ENCODE peak calls at places on chromosomes 2 and 18, in five cellular contexts. One of them, this sample, is unnamed.
A peak's percentile ranks its signal among the peaks of the same experiment; 100 is the strongest.

GRCh38 chr18:9950289-9951016 is 36.6 kb downstream of the VAPA start:
- DNase-seq in NCI-H82: no peak
- DNase-seq in fibroblast of lung: peak; percentile 79
- DNase-seq in midbrain: no peak
- DNase-seq in stimulated activated CD4-positive, alpha-beta T cell treated with anti-CD3 and anti-CD28 coated beads, Interleukin-1b, Interleukin-23, amount 100 ng/mL, for 24 hours: no peak
- DNase-seq in this sample: no peak

GRCh38 chr2:197306691-197307030 is 3.9 kb downstream of the ANKRD44 start:
- DNase-seq in NCI-H82: no peak
- DNase-seq in fibroblast of lung: peak; percentile 35
- DNase-seq in midbrain: peak; percentile 45
- DNase-seq in stimulated activated CD4-positive, alpha-beta T cell treated with anti-CD3 and anti-CD28 coated beads, Interleukin-1b, Interleukin-23, amount 100 ng/mL, for 24 hours: no peak
- DNase-seq in this sample: no peak

GRCh38 chr18:57906852-57907251 is 103.7 kb upstream of the ATP8B1 start:
- DNase-seq in NCI-H82: peak; percentile 62
- DNase-seq in fibroblast of lung: no peak
- DNase-seq in midbrain: no peak
- DNase-seq in stimulated activated CD4-positive, alpha-beta T cell treated with anti-CD3 and anti-CD28 coated beads, Interleukin-1b, Interleukin-23, amount 100 ng/mL, for 24 hours: no peak
- DNase-seq in this sample: no peak

GRCh38 chr2:16420421-16420820 is 245.2 kb downstream of the CYRIA start:
- DNase-seq in NCI-H82: no peak
- DNase-seq in fibroblast of lung: no peak
- DNase-seq in midbrain: no peak
- DNase-seq in stimulated activated CD4-positive, alpha-beta T cell treated with anti-CD3 and anti-CD28 coated beads, Interleukin-1b, Interleukin-23, amount 100 ng/mL, for 24 hours: no peak
- DNase-seq in this sample: no peak

GRCh38 chr2:223779877-223780276 is 57.5 kb downstream of the AP1S3 start:
- DNase-seq in NCI-H82: peak; percentile 77
- DNase-seq in fibroblast of lung: peak; percentile 15
- DNase-seq in midbrain: no peak
- DNase-seq in stimulated activated CD4-positive, alpha-beta T cell treated with anti-CD3 and anti-CD28 coated beads, Interleukin-1b, Interleukin-23, amount 100 ng/mL, for 24 hours: no peak
- DNase-seq in this sample: peak; percentile 11

GRCh38 chr2:236479814-236480213 is 89.8 kb upstream of the ACKR3 start:
- DNase-seq in NCI-H82: no peak
- DNase-seq in fibroblast of lung: no peak
- DNase-seq in midbrain: no peak
- DNase-seq in stimulated activated CD4-positive, alpha-beta T cell treated with anti-CD3 and anti-CD28 coated beads, Interleukin-1b, Interleukin-23, amount 100 ng/mL, for 24 hours: no peak
- DNase-seq in this sample: no peak

GRCh38 chr2:127844973-127845372 is 13.0 kb downstream of the POLR2D start:
- DNase-seq in NCI-H82: no peak
- DNase-seq in fibroblast of lung: no peak
- DNase-seq in midbrain: no peak
- DNase-seq in stimulated activated CD4-positive, alpha-beta T cell treated with anti-CD3 and anti-CD28 coated beads, Interleukin-1b, Interleukin-23, amount 100 ng/mL, for 24 hours: no peak
- DNase-seq in this sample: no peak

GRCh38 chr2:235505210-235505741 is 11.4 kb downstream of the AGAP1 start:
- DNase-seq in NCI-H82: no peak
- DNase-seq in fibroblast of lung: no peak
- DNase-seq in midbrain: peak; percentile 16
- DNase-seq in stimulated activated CD4-positive, alpha-beta T cell treated with anti-CD3 and anti-CD28 coated beads, Interleukin-1b, Interleukin-23, amount 100 ng/mL, for 24 hours: no peak
- DNase-seq in this sample: no peak

GRCh38 chr18:12885500-12885899 is 1.5 kb upstream of the PTPN2 start:
- DNase-seq in NCI-H82: no peak
- DNase-seq in fibroblast of lung: no peak
- DNase-seq in midbrain: no peak
- DNase-seq in stimulated activated CD4-positive, alpha-beta T cell treated with anti-CD3 and anti-CD28 coated beads, Interleukin-1b, Interleukin-23, amount 100 ng/mL, for 24 hours: no peak
- DNase-seq in this sample: no peak

GRCh38 chr2:20242727-20243377 is 17.9 kb upstream of the SDC1 start:
- DNase-seq in NCI-H82: peak; percentile 33
- DNase-seq in fibroblast of lung: no peak
- DNase-seq in midbrain: no peak
- DNase-seq in stimulated activated CD4-positive, alpha-beta T cell treated with anti-CD3 and anti-CD28 coated beads, Interleukin-1b, Interleukin-23, amount 100 ng/mL, for 24 hours: no peak
- DNase-seq in this sample: no peak

GRCh38 chr2:103818176-103818575 is 1035.7 kb upstream of the POU3F3 start:
- DNase-seq in NCI-H82: no peak
- DNase-seq in fibroblast of lung: no peak
- DNase-seq in midbrain: no peak
- DNase-seq in stimulated activated CD4-positive, alpha-beta T cell treated with anti-CD3 and anti-CD28 coated beads, Interleukin-1b, Interleukin-23, amount 100 ng/mL, for 24 hours: no peak
- DNase-seq in this sample: no peak

GRCh38 chr2:118387509-118387908 is 299.2 kb downstream of the INSIG2 start:
- DNase-seq in NCI-H82: no peak
- DNase-seq in fibroblast of lung: peak; percentile 81
- DNase-seq in midbrain: no peak
- DNase-seq in stimulated activated CD4-positive, alpha-beta T cell treated with anti-CD3 and anti-CD28 coated beads, Interleukin-1b, Interleukin-23, amount 100 ng/mL, for 24 hours: no peak
- DNase-seq in this sample: no peak

GRCh38 chr18:13235981-13236380 is 17.4 kb downstream of the LDLRAD4 start:
- DNase-seq in NCI-H82: peak; percentile 24
- DNase-seq in fibroblast of lung: no peak
- DNase-seq in midbrain: peak; percentile 39
- DNase-seq in stimulated activated CD4-positive, alpha-beta T cell treated with anti-CD3 and anti-CD28 coated beads, Interleukin-1b, Interleukin-23, amount 100 ng/mL, for 24 hours: no peak
- DNase-seq in this sample: no peak

GRCh38 chr2:194867328-194867727 is 789.7 kb upstream of the SLC39A10 start:
- DNase-seq in NCI-H82: peak; percentile 67
- DNase-seq in fibroblast of lung: no peak
- DNase-seq in midbrain: no peak
- DNase-seq in stimulated activated CD4-positive, alpha-beta T cell treated with anti-CD3 and anti-CD28 coated beads, Interleukin-1b, Interleukin-23, amount 100 ng/mL, for 24 hours: no peak
- DNase-seq in this sample: peak; percentile 7

GRCh38 chr2:187654535-187654934 is 100.3 kb upstream of the TFPI start:
- DNase-seq in NCI-H82: peak; percentile 56
- DNase-seq in fibroblast of lung: no peak
- DNase-seq in midbrain: no peak
- DNase-seq in stimulated activated CD4-positive, alpha-beta T cell treated with anti-CD3 and anti-CD28 coated beads, Interleukin-1b, Interleukin-23, amount 100 ng/mL, for 24 hours: no peak
- DNase-seq in this sample: no peak

GRCh38 chr2:239111401-239112100 is 263.7 kb downstream of the TWIST2 start:
- DNase-seq in NCI-H82: no peak
- DNase-seq in fibroblast of lung: no peak
- DNase-seq in midbrain: no peak
- DNase-seq in stimulated activated CD4-positive, alpha-beta T cell treated with anti-CD3 and anti-CD28 coated beads, Interleukin-1b, Interleukin-23, amount 100 ng/mL, for 24 hours: no peak
- DNase-seq in this sample: no peak

GRCh38 chr2:60998628-60999545 is 18.6 kb upstream of the PEX13 start:
- DNase-seq in NCI-H82: peak; percentile 75
- DNase-seq in fibroblast of lung: peak; percentile 31
- DNase-seq in midbrain: peak; percentile 56
- DNase-seq in stimulated activated CD4-positive, alpha-beta T cell treated with anti-CD3 and anti-CD28 coated beads, Interleukin-1b, Interleukin-23, amount 100 ng/mL, for 24 hours: no peak
- DNase-seq in this sample: peak; percentile 47

GRCh38 chr2:223613017-223613950 is 11.1 kb upstream of the SCG2 start:
- DNase-seq in NCI-H82: peak; percentile 52
- DNase-seq in fibroblast of lung: peak; percentile 99
- DNase-seq in midbrain: peak; percentile 77
- DNase-seq in stimulated activated CD4-positive, alpha-beta T cell treated with anti-CD3 and anti-CD28 coated beads, Interleukin-1b, Interleukin-23, amount 100 ng/mL, for 24 hours: no peak
- DNase-seq in this sample: peak; percentile 84

GRCh38 chr18:8380006-8380405 is 229.2 kb upstream of the RAB12 start:
- DNase-seq in NCI-H82: no peak
- DNase-seq in fibroblast of lung: no peak
- DNase-seq in midbrain: no peak
- DNase-seq in stimulated activated CD4-positive, alpha-beta T cell treated with anti-CD3 and anti-CD28 coated beads, Interleukin-1b, Interleukin-23, amount 100 ng/mL, for 24 hours: no peak
- DNase-seq in this sample: no peak

GRCh38 chr2:240922982-240923537 is 16.9 kb downstream of the CROCC2 start:
- DNase-seq in NCI-H82: no peak
- DNase-seq in fibroblast of lung: peak; percentile 12
- DNase-seq in midbrain: no peak
- DNase-seq in stimulated activated CD4-positive, alpha-beta T cell treated with anti-CD3 and anti-CD28 coated beads, Interleukin-1b, Interleukin-23, amount 100 ng/mL, for 24 hours: no peak
- DNase-seq in this sample: no peak

GRCh38 chr2:37378411-37378810 is 34.0 kb downstream of the QPCT start:
- DNase-seq in NCI-H82: no peak
- DNase-seq in fibroblast of lung: peak; percentile 95
- DNase-seq in midbrain: no peak
- DNase-seq in stimulated activated CD4-positive, alpha-beta T cell treated with anti-CD3 and anti-CD28 coated beads, Interleukin-1b, Interleukin-23, amount 100 ng/mL, for 24 hours: no peak
- DNase-seq in this sample: no peak

GRCh38 chr2:9897331-9897737 is 54.1 kb downstream of the TAF1B start:
- DNase-seq in NCI-H82: peak; percentile 91
- DNase-seq in fibroblast of lung: peak; percentile 94
- DNase-seq in midbrain: no peak
- DNase-seq in stimulated activated CD4-positive, alpha-beta T cell treated with anti-CD3 and anti-CD28 coated beads, Interleukin-1b, Interleukin-23, amount 100 ng/mL, for 24 hours: peak; percentile 14
- DNase-seq in this sample: no peak

GRCh38 chr2:161090401-161090800 is 69.8 kb upstream of the TANK start:
- DNase-seq in NCI-H82: no peak
- DNase-seq in fibroblast of lung: no peak
- DNase-seq in midbrain: no peak
- DNase-seq in stimulated activated CD4-positive, alpha-beta T cell treated with anti-CD3 and anti-CD28 coated beads, Interleukin-1b, Interleukin-23, amount 100 ng/mL, for 24 hours: no peak
- DNase-seq in this sample: no peak

GRCh38 chr2:3449106-3449505 is 69.6 kb downstream of the TRAPPC12 start:
- DNase-seq in NCI-H82: peak; percentile 59
- DNase-seq in fibroblast of lung: no peak
- DNase-seq in midbrain: no peak
- DNase-seq in stimulated activated CD4-positive, alpha-beta T cell treated with anti-CD3 and anti-CD28 coated beads, Interleukin-1b, Interleukin-23, amount 100 ng/mL, for 24 hours: no peak
- DNase-seq in this sample: no peak

GRCh38 chr2:178241852-178242551 is 47.7 kb downstream of the OSBPL6 start:
- DNase-seq in NCI-H82: peak; percentile 74
- DNase-seq in fibroblast of lung: peak; percentile 95
- DNase-seq in midbrain: peak; percentile 64
- DNase-seq in stimulated activated CD4-positive, alpha-beta T cell treated with anti-CD3 and anti-CD28 coated beads, Interleukin-1b, Interleukin-23, amount 100 ng/mL, for 24 hours: no peak
- DNase-seq in this sample: no peak

GRCh38 chr2:196322963-196323810 is 151.8 kb upstream of the STK17B start:
- DNase-seq in NCI-H82: peak; percentile 61
- DNase-seq in fibroblast of lung: peak; percentile 77
- DNase-seq in midbrain: no peak
- DNase-seq in stimulated activated CD4-positive, alpha-beta T cell treated with anti-CD3 and anti-CD28 coated beads, Interleukin-1b, Interleukin-23, amount 100 ng/mL, for 24 hours: no peak
- DNase-seq in this sample: no peak

GRCh38 chr2:62817348-62817747 is 111.8 kb downstream of the EHBP1 start:
- DNase-seq in NCI-H82: no peak
- DNase-seq in fibroblast of lung: no peak
- DNase-seq in midbrain: no peak
- DNase-seq in stimulated activated CD4-positive, alpha-beta T cell treated with anti-CD3 and anti-CD28 coated beads, Interleukin-1b, Interleukin-23, amount 100 ng/mL, for 24 hours: no peak
- DNase-seq in this sample: no peak

GRCh38 chr2:190205643-190206042 is 114.0 kb downstream of the HIBCH start:
- DNase-seq in NCI-H82: no peak
- DNase-seq in fibroblast of lung: peak; percentile 30
- DNase-seq in midbrain: no peak
- DNase-seq in stimulated activated CD4-positive, alpha-beta T cell treated with anti-CD3 and anti-CD28 coated beads, Interleukin-1b, Interleukin-23, amount 100 ng/mL, for 24 hours: no peak
- DNase-seq in this sample: no peak

GRCh38 chr2:32838418-32838817 is 108.3 kb upstream of the LTBP1 start:
- DNase-seq in NCI-H82: no peak
- DNase-seq in fibroblast of lung: no peak
- DNase-seq in midbrain: no peak
- DNase-seq in stimulated activated CD4-positive, alpha-beta T cell treated with anti-CD3 and anti-CD28 coated beads, Interleukin-1b, Interleukin-23, amount 100 ng/mL, for 24 hours: no peak
- DNase-seq in this sample: no peak

GRCh38 chr2:128322651-128323491 is 4.2 kb upstream of the HS6ST1 start:
- DNase-seq in NCI-H82: no peak
- DNase-seq in fibroblast of lung: no peak
- DNase-seq in midbrain: no peak
- DNase-seq in stimulated activated CD4-positive, alpha-beta T cell treated with anti-CD3 and anti-CD28 coated beads, Interleukin-1b, Interleukin-23, amount 100 ng/mL, for 24 hours: no peak
- DNase-seq in this sample: no peak

GRCh38 chr2:235444101-235444597 is 49.7 kb upstream of the AGAP1 start:
- DNase-seq in NCI-H82: no peak
- DNase-seq in fibroblast of lung: no peak
- DNase-seq in midbrain: no peak
- DNase-seq in stimulated activated CD4-positive, alpha-beta T cell treated with anti-CD3 and anti-CD28 coated beads, Interleukin-1b, Interleukin-23, amount 100 ng/mL, for 24 hours: no peak
- DNase-seq in this sample: no peak

GRCh38 chr2:68253211-68254068 is 1.1 kb upstream of the PPP3R1 start:
- DNase-seq in NCI-H82: peak; percentile 55
- DNase-seq in fibroblast of lung: peak; percentile 35
- DNase-seq in midbrain: peak; percentile 9
- DNase-seq in stimulated activated CD4-positive, alpha-beta T cell treated with anti-CD3 and anti-CD28 coated beads, Interleukin-1b, Interleukin-23, amount 100 ng/mL, for 24 hours: no peak
- DNase-seq in this sample: peak; percentile 16

GRCh38 chr2:62485780-62486765 is 19.9 kb downstream of the TMEM17 start:
- DNase-seq in NCI-H82: no peak
- DNase-seq in fibroblast of lung: peak; percentile 59
- DNase-seq in midbrain: no peak
- DNase-seq in stimulated activated CD4-positive, alpha-beta T cell treated with anti-CD3 and anti-CD28 coated beads, Interleukin-1b, Interleukin-23, amount 100 ng/mL, for 24 hours: no peak
- DNase-seq in this sample: no peak

GRCh38 chr2:73043978-73044832 is 27.3 kb downstream of the SFXN5 start:
- DNase-seq in NCI-H82: no peak
- DNase-seq in fibroblast of lung: peak; percentile 35
- DNase-seq in midbrain: peak; percentile 59
- DNase-seq in stimulated activated CD4-positive, alpha-beta T cell treated with anti-CD3 and anti-CD28 coated beads, Interleukin-1b, Interleukin-23, amount 100 ng/mL, for 24 hours: no peak
- DNase-seq in this sample: no peak

GRCh38 chr2:133718688-133719201 is 150.5 kb upstream of the NCKAP5 start:
- DNase-seq in NCI-H82: no peak
- DNase-seq in fibroblast of lung: peak; percentile 98
- DNase-seq in midbrain: peak; percentile 26
- DNase-seq in stimulated activated CD4-positive, alpha-beta T cell treated with anti-CD3 and anti-CD28 coated beads, Interleukin-1b, Interleukin-23, amount 100 ng/mL, for 24 hours: no peak
- DNase-seq in this sample: no peak

GRCh38 chr2:157304811-157305712 is 20.6 kb downstream of the ERMN start:
- DNase-seq in NCI-H82: peak; percentile 94
- DNase-seq in fibroblast of lung: peak; percentile 80
- DNase-seq in midbrain: no peak
- DNase-seq in stimulated activated CD4-positive, alpha-beta T cell treated with anti-CD3 and anti-CD28 coated beads, Interleukin-1b, Interleukin-23, amount 100 ng/mL, for 24 hours: no peak
- DNase-seq in this sample: no peak

GRCh38 chr2:28102455-28102874 is 211.9 kb downstream of the BABAM2 start:
- DNase-seq in NCI-H82: no peak
- DNase-seq in fibroblast of lung: peak; percentile 91
- DNase-seq in midbrain: no peak
- DNase-seq in stimulated activated CD4-positive, alpha-beta T cell treated with anti-CD3 and anti-CD28 coated beads, Interleukin-1b, Interleukin-23, amount 100 ng/mL, for 24 hours: no peak
- DNase-seq in this sample: no peak

GRCh38 chr2:188765522-188765921 is 208.7 kb upstream of the COL3A1 start:
- DNase-seq in NCI-H82: peak; percentile 71
- DNase-seq in fibroblast of lung: peak; percentile 68
- DNase-seq in midbrain: no peak
- DNase-seq in stimulated activated CD4-positive, alpha-beta T cell treated with anti-CD3 and anti-CD28 coated beads, Interleukin-1b, Interleukin-23, amount 100 ng/mL, for 24 hours: no peak
- DNase-seq in this sample: peak; percentile 29

GRCh38 chr2:133837441-133838090 is 269.3 kb upstream of the NCKAP5 start:
- DNase-seq in NCI-H82: peak; percentile 63
- DNase-seq in fibroblast of lung: peak; percentile 43
- DNase-seq in midbrain: no peak
- DNase-seq in stimulated activated CD4-positive, alpha-beta T cell treated with anti-CD3 and anti-CD28 coated beads, Interleukin-1b, Interleukin-23, amount 100 ng/mL, for 24 hours: no peak
- DNase-seq in this sample: no peak

This sample was measured in SK-N-DZ.